ENCODE peak calls at places on chromosome 9, in five cellular contexts. One of them, this sample, is unnamed.

GRCh38 chr9:136640176-136641086 is 22.3 kb upstream of the EGFL7 start:
- DNase-seq in hepatocyte: no peak
- DNase-seq in WTC11: no peak
- DNase-seq in SK-N-SH: no peak
- DNase-seq in Calu3: no peak
- DNase-seq in this sample: no peak

GRCh38 chr9:113578279-113578865 is 114.8 kb downstream of the RGS3 start:
- DNase-seq in Calu3: no peak
- DNase-seq in SK-N-SH: no peak
- DNase-seq in WTC11: no peak
- DNase-seq in hepatocyte: no peak
- DNase-seq in this sample: peak

GRCh38 chr9:79572891-79573696 is 1.3 kb downstream of the TLE4 start:
- DNase-seq in SK-N-SH: peak
- DNase-seq in WTC11: peak
- DNase-seq in Calu3: no peak
- DNase-seq in hepatocyte: peak
- DNase-seq in this sample: peak

GRCh38 chr9:86122309-86122708 is 23.0 kb upstream of the GOLM1 start:
- DNase-seq in hepatocyte: no peak
- DNase-seq in SK-N-SH: no peak
- DNase-seq in WTC11: no peak
- DNase-seq in Calu3: no peak
- DNase-seq in this sample: no peak

GRCh38 chr9:73038613-73039012 is 85.8 kb upstream of the ALDH1A1 start:
- DNase-seq in hepatocyte: no peak
- DNase-seq in Calu3: peak
- DNase-seq in SK-N-SH: no peak
- DNase-seq in WTC11: peak
- DNase-seq in this sample: peak

GRCh38 chr9:68895741-68896478 is 118.0 kb downstream of the PRKACG start:
- DNase-seq in WTC11: no peak
- DNase-seq in Calu3: no peak
- DNase-seq in hepatocyte: no peak
- DNase-seq in SK-N-SH: no peak
- DNase-seq in this sample: no peak

GRCh38 chr9:31185831-31186230 is 1198.6 kb upstream of the ACO1 start:
- DNase-seq in SK-N-SH: no peak
- DNase-seq in hepatocyte: no peak
- DNase-seq in Calu3: no peak
- DNase-seq in WTC11: no peak
- DNase-seq in this sample: no peak

GRCh38 chr9:118463419-118463818 is 759.2 kb downstream of the TLR4 start:
- DNase-seq in WTC11: no peak
- DNase-seq in Calu3: no peak
- DNase-seq in SK-N-SH: no peak
- DNase-seq in hepatocyte: no peak
- DNase-seq in this sample: no peak

GRCh38 chr9:134275379-134275778 is 50.9 kb upstream of the RXRA start:
- DNase-seq in Calu3: no peak
- DNase-seq in WTC11: peak
- DNase-seq in SK-N-SH: peak
- DNase-seq in hepatocyte: no peak
- DNase-seq in this sample: no peak
- TF ChIP-seq CTCF in Calu3: no peak
- TF ChIP-seq CTCF in WTC11: no peak
- TF ChIP-seq CTCF in SK-N-SH: no peak
- TF ChIP-seq CTCF in hepatocyte: no peak
- TF ChIP-seq CTCF in this sample: no peak

GRCh38 chr9:17219261-17219660 is 84.4 kb downstream of the CNTLN start:
- DNase-seq in Calu3: no peak
- DNase-seq in WTC11: no peak
- DNase-seq in SK-N-SH: no peak
- DNase-seq in hepatocyte: no peak
- DNase-seq in this sample: no peak
- TF ChIP-seq CTCF in Calu3: no peak
- TF ChIP-seq CTCF in WTC11: no peak
- TF ChIP-seq CTCF in SK-N-SH: peak
- TF ChIP-seq CTCF in hepatocyte: peak
- TF ChIP-seq CTCF in this sample: peak

GRCh38 chr9:15187589-15187988 is 119.4 kb downstream of the TTC39B start:
- DNase-seq in hepatocyte: no peak
- DNase-seq in WTC11: no peak
- DNase-seq in SK-N-SH: no peak
- DNase-seq in Calu3: no peak
- DNase-seq in this sample: no peak

GRCh38 chr9:15192856-15193255 is 114.2 kb downstream of the TTC39B start:
- DNase-seq in WTC11: no peak
- DNase-seq in SK-N-SH: no peak
- DNase-seq in hepatocyte: no peak
- DNase-seq in Calu3: no peak
- DNase-seq in this sample: no peak

GRCh38 chr9:15191358-15191757 is 115.7 kb downstream of the TTC39B start:
- DNase-seq in Calu3: no peak
- DNase-seq in hepatocyte: no peak
- DNase-seq in WTC11: no peak
- DNase-seq in SK-N-SH: no peak
- DNase-seq in this sample: no peak

GRCh38 chr9:15189491-15189890 is 117.5 kb downstream of the TTC39B start:
- DNase-seq in hepatocyte: no peak
- DNase-seq in Calu3: no peak
- DNase-seq in WTC11: no peak
- DNase-seq in SK-N-SH: no peak
- DNase-seq in this sample: no peak
- TF ChIP-seq CTCF in hepatocyte: no peak
- TF ChIP-seq CTCF in Calu3: no peak
- TF ChIP-seq CTCF in WTC11: no peak
- TF ChIP-seq CTCF in SK-N-SH: no peak
- TF ChIP-seq CTCF in this sample: no peak

DNA sequence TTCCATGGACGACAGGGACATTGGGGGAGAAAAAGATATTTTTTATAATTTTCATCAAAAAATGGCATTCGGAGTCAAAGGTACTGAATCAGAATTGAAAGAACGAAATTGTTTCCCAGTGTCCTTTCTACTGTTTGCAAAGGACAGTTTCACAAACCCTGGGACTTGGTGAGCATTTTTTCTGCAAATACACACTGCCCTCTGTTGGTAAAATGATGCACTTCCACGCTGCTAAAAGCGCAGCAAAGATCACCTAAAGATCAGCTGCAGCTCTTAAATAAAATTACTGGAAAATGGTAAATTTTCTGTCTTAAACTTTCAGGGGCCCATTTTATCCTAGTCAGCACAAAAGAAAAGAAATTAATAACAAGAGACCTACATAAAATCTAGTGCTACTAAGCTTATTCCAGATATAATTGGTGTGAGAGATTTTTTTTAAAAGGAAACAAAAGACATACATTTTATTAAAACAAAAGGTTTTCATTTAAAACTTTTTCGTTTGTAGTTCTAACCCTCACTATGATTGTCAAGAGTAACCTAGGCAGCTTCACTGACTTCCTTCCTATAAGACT is 566.0 kb downstream of the CAAP1 start:
- DNase-seq in WTC11: peak
- DNase-seq in hepatocyte: peak
- DNase-seq in SK-N-SH: peak
- DNase-seq in Calu3: peak
- DNase-seq in this sample: peak
- TF ChIP-seq CTCF in WTC11: peak
- TF ChIP-seq CTCF in hepatocyte: peak
- TF ChIP-seq CTCF in SK-N-SH: peak
- TF ChIP-seq CTCF in Calu3: peak
- TF ChIP-seq CTCF in this sample: peak

DNA sequence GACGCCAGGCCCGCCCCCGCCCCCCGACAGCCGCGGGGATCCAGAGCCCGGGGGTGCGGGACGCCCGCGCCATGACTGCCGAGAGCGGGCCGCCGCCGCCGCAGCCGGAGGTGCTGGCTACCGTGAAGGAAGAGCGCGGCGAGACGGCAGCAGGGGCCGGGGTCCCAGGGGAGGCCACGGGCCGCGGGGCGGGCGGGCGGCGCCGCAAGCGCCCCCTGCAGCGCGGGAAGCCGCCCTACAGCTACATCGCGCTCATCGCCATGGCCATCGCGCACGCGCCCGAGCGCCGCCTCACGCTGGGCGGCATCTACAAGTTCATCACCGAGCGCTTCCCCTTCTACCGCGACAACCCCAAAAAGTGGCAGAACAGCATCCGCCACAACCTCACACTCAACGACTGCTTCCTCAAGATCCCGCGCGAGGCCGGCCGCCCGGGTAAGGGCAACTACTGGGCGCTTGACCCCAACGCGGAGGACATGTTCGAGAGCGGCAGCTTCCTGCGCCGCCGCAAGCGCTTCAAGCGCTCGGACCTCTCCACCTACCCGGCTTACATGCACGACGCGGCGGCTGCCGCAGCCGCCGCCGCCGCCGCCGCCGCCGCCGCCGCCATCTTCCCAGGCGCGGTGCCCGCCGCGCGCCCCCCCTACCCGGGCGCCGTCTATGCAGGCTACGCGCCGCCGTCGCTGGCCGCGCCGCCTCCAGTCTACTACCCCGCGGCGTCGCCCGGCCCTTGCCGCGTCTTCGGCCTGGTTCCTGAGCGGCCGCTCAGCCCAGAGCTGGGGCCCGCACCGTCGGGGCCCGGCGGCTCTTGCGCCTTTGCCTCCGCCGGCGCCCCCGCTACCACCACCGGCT is 1.0 kb downstream of the FOXE1 start:
- DNase-seq in SK-N-SH: peak
- DNase-seq in Calu3: peak
- DNase-seq in WTC11: peak
- DNase-seq in hepatocyte: peak
- DNase-seq in this sample: peak
- TF ChIP-seq CTCF in SK-N-SH: peak
- TF ChIP-seq CTCF in Calu3: peak
- TF ChIP-seq CTCF in WTC11: no peak
- TF ChIP-seq CTCF in hepatocyte: peak
- TF ChIP-seq CTCF in this sample: peak

DNA sequence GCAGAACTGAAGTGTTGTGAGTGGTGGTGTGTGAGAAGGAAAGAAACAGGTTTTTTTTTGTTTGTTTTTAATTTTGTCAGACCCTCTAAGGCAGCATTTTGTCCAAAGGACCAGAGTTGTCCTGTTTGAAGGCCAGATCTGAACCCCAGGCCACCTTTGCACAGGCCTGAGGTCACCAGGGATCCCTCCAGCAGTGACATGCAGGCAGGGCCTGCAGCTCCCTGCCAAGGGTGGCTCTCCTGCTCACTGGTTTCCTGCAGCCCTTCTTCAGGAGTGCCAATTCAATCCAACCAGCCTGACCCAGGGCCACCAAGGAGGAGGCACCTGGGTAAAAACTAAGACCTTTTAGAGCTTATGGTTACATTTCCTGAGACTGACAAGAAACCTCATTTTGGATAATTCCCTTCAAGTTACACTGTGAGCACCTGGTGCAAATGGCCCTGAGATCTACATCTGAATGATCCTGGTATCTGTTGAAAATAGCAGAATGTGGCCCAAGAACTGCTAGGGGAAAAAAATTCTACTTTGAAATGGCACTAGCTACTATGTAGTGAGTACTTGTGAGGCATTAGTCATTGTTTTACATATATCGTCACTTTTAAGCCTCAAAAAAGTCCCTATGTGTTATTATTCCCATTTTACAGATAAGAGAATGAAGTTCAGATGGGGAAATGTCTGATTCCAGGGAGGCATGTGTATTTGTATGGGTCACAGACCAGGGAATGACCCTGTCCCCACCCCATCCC is 33.5 kb upstream of the SMU1 start:
- DNase-seq in Calu3: no peak
- DNase-seq in WTC11: no peak
- DNase-seq in hepatocyte: peak
- DNase-seq in SK-N-SH: no peak
- DNase-seq in this sample: no peak
- TF ChIP-seq CTCF in Calu3: no peak
- TF ChIP-seq CTCF in WTC11: no peak
- TF ChIP-seq CTCF in hepatocyte: no peak
- TF ChIP-seq CTCF in SK-N-SH: no peak
- TF ChIP-seq CTCF in this sample: no peak

DNA sequence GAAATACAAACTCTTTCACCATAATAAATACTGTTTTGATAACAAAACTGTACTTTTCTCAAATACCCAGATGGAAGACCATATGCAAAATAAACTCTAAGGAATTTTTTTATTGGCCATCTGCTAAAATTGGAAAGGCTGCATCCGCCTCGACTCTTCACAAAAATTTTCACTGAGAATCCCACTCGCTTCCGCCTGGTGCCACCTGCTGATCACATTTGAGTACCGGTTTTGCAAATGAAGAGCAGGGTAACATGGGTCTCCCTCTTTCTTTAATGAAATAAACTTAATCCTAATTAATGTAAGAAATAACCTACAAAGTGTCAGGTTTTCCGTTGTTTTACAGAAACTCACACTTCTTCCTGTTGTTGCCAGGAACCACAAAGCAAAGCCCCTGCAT is 76.3 kb downstream of the TTLL11 start:
- DNase-seq in WTC11: no peak
- DNase-seq in Calu3: no peak
- DNase-seq in SK-N-SH: no peak
- DNase-seq in hepatocyte: no peak
- DNase-seq in this sample: no peak
- TF ChIP-seq CTCF in WTC11: no peak
- TF ChIP-seq CTCF in Calu3: no peak
- TF ChIP-seq CTCF in SK-N-SH: peak
- TF ChIP-seq CTCF in hepatocyte: peak
- TF ChIP-seq CTCF in this sample: no peak

This sample was measured in glutamatergic neuron.